ENCODE peak calls at places on chromosome 9, in nine cellular contexts. P, U, Y, N, H, Z, S, E and B are unnamed samples.

GRCh38 chr9:114735732-114736131 is 53.7 kb upstream of the TEX48 start:
- DNase-seq in P (no peak), U (peak), Y (no peak), N (no peak), H (peak), Z (no peak), S (no peak), E (no peak), B (no peak)

GRCh38 chr9:995776-996175 is 19.3 kb downstream of the DMRT3 start:
- DNase-seq in P (no peak), U (peak), Y (no peak), N (no peak), H (peak), Z (no peak), S (peak), E (no peak), B (no peak)

GRCh38 chr9:100725376-100725775 is 147.5 kb downstream of the CAVIN4 start:
- DNase-seq in P (no peak), U (no peak), Y (no peak), N (no peak), H (no peak), Z (peak), S (no peak), E (no peak), B (no peak)

GRCh38 chr9:114434878-114435311 is 47.1 kb upstream of the AKNA start:
- DNase-seq in P (peak), U (peak), Y (peak), N (peak), H (peak), Z (peak), S (peak), E (no peak), B (peak)

GRCh38 chr9:132356276-132356924 is 1.6 kb upstream of the SETX start:
- DNase-seq in P (no peak), U (no peak), Y (no peak), N (no peak), H (no peak), Z (no peak), S (no peak), E (no peak), B (no peak)

GRCh38 chr9:6686396-6686795 is 40.9 kb upstream of the GLDC start:
- DNase-seq in P (peak), U (peak), Y (peak), N (no peak), H (peak), Z (peak), S (peak), E (no peak), B (no peak)

GRCh38 chr9:99485461-99485860 is 263.4 kb downstream of the SEC61B start:
- DNase-seq in P (no peak), U (peak), Y (no peak), N (no peak), H (no peak), Z (no peak), S (peak), E (no peak), B (no peak)

GRCh38 chr9:28031521-28032177 is 458.4 kb upstream of the C9orf72 start:
- DNase-seq in P (no peak), U (no peak), Y (peak), N (no peak), H (no peak), Z (no peak), S (no peak), E (no peak), B (no peak)

GRCh38 chr9:121622842-121623203 is 28.6 kb upstream of the DAB2IP start:
- DNase-seq in P (no peak), U (peak), Y (no peak), N (no peak), H (no peak), Z (no peak), S (no peak), E (no peak), B (no peak)

GRCh38 chr9:76607730-76608475 is 148.9 kb downstream of the GCNT1 start:
- DNase-seq in P (no peak), U (no peak), Y (no peak), N (no peak), H (no peak), Z (no peak), S (no peak), E (no peak), B (no peak)